ENCODE peak calls at places on chromosomes 4 and X, in six cellular contexts. V is CD8-positive, alpha-beta memory T cell; O is MM.1S; G is fibroblast of lung; B is vagina; X is A673. L is an unnamed sample. For H3K9me3, the result is how much of the 10 kb centered on the place peaks cover.

GRCh38 chr4:85932371-85933305 is 427.2 kb downstream of the MAPK10 start:
- DNase-seq in V (no peak), O (no peak), G (peak), B (no peak), X (peak), L (no peak)

GRCh38 chr4:25797136-25797535 is 65.7 kb downstream of the SEL1L3 start:
- DNase-seq in V (no peak), O (no peak), G (no peak), B (no peak), X (no peak), L (no peak)

GRCh38 chrX:147364896-147365295 is 546.8 kb upstream of the FMR1 start:
- DNase-seq in V (no peak), O (no peak), G (no peak), B (no peak), X (no peak), L (no peak)

GRCh38 chr4:118888666-118889312 is at the start of gene SYNPO2:
- DNase-seq in V (no peak), O (peak), G (peak), B (peak), X (peak), L (peak)

GRCh38 chr4:43089730-43090129 is 197.2 kb downstream of the GRXCR1 start:
- DNase-seq in V (no peak), O (no peak), G (peak), B (no peak), X (no peak), L (no peak)

GRCh38 chr4:28267166-28267565 is 1406.5 kb downstream of the STIM2 start:
- DNase-seq in V (no peak), O (no peak), G (no peak), B (no peak), X (no peak), L (no peak)

GRCh38 chrX:134599173-134599914 is 58.9 kb downstream of the PLAC1 start:
- DNase-seq in V (no peak), O (no peak), G (peak), B (no peak), X (no peak), L (no peak)

GRCh38 chr4:94852601-94853000 is 94.8 kb downstream of the BMPR1B start:
- DNase-seq in V (no peak), O (no peak), G (no peak), B (no peak), X (no peak), L (no peak)

GRCh38 chr4:151540728-151541437 is 131.9 kb downstream of the FHIP1A start:
- DNase-seq in V (no peak), O (no peak), G (peak), B (no peak), X (peak), L (peak)

GRCh38 chrX:115584715-115585114 is 23.7 kb downstream of the PLS3 start:
- DNase-seq in V (no peak), O (no peak), G (peak), B (no peak), X (no peak), L (no peak)

GRCh38 chr4:141350122-141350904 is 129.6 kb downstream of the ZNF330 start:
- DNase-seq in V (no peak), O (no peak), G (peak), B (no peak), X (peak), L (peak)

GRCh38 chr4:88722276-88722780 is 24.7 kb upstream of the NAP1L5 start:
- DNase-seq in V (no peak), O (no peak), G (no peak), B (no peak), X (no peak), L (no peak)

GRCh38 chrX:150224676-150225075 is 138.4 kb upstream of the MAMLD1 start:
- DNase-seq in V (no peak), O (no peak), G (no peak), B (peak), X (no peak), L (no peak)

GRCh38 chr4:36237366-36238353 is 6.7 kb downstream of the ARAP2 start:
- DNase-seq in V (no peak), O (no peak), G (no peak), B (no peak), X (no peak), L (no peak)

GRCh38 chrX:132227383-132228112 is 8.3 kb upstream of the RAP2C start:
- DNase-seq in V (no peak), O (no peak), G (no peak), B (no peak), X (no peak), L (no peak)

GRCh38 chr4:61239250-61239649 is 39.1 kb downstream of the ADGRL3 start:
- DNase-seq in V (no peak), O (no peak), G (no peak), B (no peak), X (no peak), L (no peak)

GRCh38 chr4:7964459-7964858 is 24.8 kb upstream of the AFAP1 start:
- DNase-seq in V (no peak), O (no peak), G (no peak), B (no peak), X (no peak), L (no peak)

GRCh38 chr4:15291133-15291532 is 136.7 kb upstream of the C1QTNF7 start:
- DNase-seq in V (no peak), O (no peak), G (no peak), B (no peak), X (peak), L (no peak)

GRCh38 chrX:14039344-14039743 is 9.7 kb upstream of the GEMIN8 start:
- DNase-seq in V (peak), O (peak), G (peak), B (no peak), X (peak), L (peak)

GRCh38 chr4:142353149-142353738 is 492.9 kb downstream of the INPP4B start:
- DNase-seq in V (no peak), O (peak), G (peak), B (no peak), X (peak), L (peak)

GRCh38 chr4:182655321-182655720 is 261.9 kb downstream of the DCTD start:
- DNase-seq in V (no peak), O (no peak), G (no peak), B (no peak), X (no peak), L (no peak)

GRCh38 chr4:102850373-102850772 is 18.4 kb upstream of the CISD2 start:
- DNase-seq in V (no peak), O (no peak), G (no peak), B (no peak), X (no peak), L (no peak)

GRCh38 chr4:26647523-26648224 is 63.8 kb downstream of the TBC1D19 start:
- DNase-seq in V (no peak), O (no peak), G (no peak), B (no peak), X (no peak), L (no peak)

GRCh38 chr4:19224820-19225219 is 1026.9 kb upstream of the SLIT2 start:
- DNase-seq in V (no peak), O (peak), G (peak), B (no peak), X (peak), L (peak)

GRCh38 chr4:12579172-12579571 is 905.0 kb downstream of the RAB28 start:
- DNase-seq in V (no peak), O (no peak), G (no peak), B (no peak), X (no peak), L (no peak)

GRCh38 chr4:185573651-185574199 is 38.4 kb upstream of the PDLIM3 start:
- DNase-seq in V (no peak), O (no peak), G (peak), B (no peak), X (peak), L (peak)

GRCh38 chr4:38255572-38255971 is 295.4 kb downstream of the PTTG2 start:
- DNase-seq in V (no peak), O (no peak), G (no peak), B (no peak), X (no peak), L (no peak)

DNA sequence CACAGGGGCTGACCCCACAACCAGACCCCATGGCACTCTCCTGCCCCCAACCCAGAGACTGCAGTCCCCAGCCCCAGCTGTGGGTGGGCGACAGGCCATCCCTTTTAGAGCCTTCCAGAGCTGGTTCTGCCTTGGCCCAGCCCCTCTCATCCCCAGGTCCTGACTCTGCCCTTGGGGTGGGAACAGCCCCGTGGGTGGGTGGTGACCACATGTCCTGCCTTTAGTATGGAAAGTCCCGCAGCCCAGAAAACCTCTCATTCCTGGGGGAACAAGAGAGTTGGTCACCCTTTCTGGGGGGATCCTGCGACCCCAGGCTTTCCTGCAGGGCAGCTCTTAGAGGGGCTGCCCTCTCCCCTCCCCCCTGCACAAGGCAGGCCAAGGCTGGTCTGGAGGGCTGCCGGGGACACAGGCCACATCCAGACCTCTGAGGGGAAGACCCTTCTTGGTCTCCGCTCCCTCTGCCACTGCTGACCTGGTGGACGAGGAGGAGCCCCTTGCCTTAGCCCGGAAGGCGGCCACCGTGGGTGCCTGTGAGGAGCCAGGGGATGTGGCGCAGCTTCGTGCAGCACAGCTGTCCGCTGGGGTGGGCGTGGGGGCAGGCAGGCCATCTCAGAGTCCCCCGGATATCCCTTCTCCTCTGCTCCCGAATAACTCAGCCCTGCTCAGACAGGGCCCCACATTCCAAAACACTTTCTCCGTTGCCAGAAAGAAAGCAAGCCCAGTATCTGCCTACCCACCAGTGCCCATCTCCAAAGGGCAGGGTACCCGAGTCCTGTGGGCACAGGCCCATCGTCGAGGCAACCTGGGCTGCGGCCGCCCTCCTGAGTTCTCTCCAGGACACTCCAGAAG is 6.7 kb upstream of the MXD4 start:
- DNase-seq in V (no peak), O (no peak), G (no peak), B (no peak), X (no peak), L (no peak)
- H3K9me3 ChIP-seq in V (under half), O (under half), G (under half), B (under half), X (under half), L (under half)

GRCh38 chrX:57930051-57930450 is 19.8 kb upstream of the ZXDA start:
- DNase-seq in V (no peak), O (peak), G (no peak), B (no peak), X (no peak), L (no peak)
- H3K9me3 ChIP-seq in V (under half), O (under half), G (under half), B (under half), X (under half), L (under half)

GRCh38 chr4:172736046-172736445 is 432.6 kb upstream of the GALNT7 start:
- DNase-seq in V (no peak), O (no peak), G (no peak), B (no peak), X (no peak), L (no peak)
- H3K9me3 ChIP-seq in V (under half), O (under half), G (under half), B (under half), X (under half), L (under half)

GRCh38 chrX:47446971-47447370 is 36.1 kb downstream of the ZNF41 start:
- DNase-seq in V (no peak), O (no peak), G (no peak), B (no peak), X (no peak), L (no peak)
- H3K9me3 ChIP-seq in V (under half), O (under half), G (under half), B (under half), X (under half), L (under half)

DNA sequence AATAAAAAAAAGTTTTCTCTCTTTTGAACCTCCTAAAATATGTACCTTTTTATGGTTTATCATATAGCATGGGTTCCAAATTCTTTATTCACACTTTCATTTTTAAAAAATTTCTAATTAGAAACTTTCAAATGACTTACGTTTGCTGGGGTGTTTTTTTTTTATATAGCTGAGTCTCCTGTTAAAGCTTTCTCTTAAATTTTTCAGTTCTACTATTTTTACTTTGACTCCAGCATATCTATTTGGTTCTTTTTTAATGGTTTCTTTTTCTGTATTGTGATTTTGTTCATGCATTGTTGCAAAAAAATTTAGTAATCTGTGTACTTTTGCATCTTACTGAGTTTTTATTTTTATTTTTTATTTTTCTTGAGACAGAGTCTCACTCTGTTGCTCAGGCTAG is 22.3 kb downstream of the ZNF718 start:
- DNase-seq in V (no peak), O (no peak), G (no peak), B (no peak), X (no peak), L (no peak)
- H3K9me3 ChIP-seq in V (under half), O (under half), G (under half), B (half or more), X (half or more), L (half or more)

DNA sequence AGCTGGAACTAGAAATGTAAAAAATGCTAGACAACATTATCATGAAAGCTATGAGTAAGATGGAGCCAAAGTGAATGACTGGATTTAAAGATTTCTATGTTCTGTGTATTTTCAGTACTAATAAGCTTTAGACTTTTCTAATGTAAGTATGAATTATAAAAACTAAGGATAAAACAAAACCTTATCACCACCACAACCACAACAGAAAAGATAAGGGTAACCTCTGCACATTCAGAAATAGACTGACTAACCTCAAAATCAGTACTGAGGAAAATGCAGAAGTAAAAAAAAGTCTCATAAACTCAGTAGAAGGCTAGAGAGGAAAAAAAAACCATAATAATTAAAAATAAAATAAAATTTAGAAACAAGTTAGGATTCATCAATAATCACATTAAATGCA is 14.9 kb upstream of the UBE2NL start:
- DNase-seq in V (no peak), O (no peak), G (no peak), B (no peak), X (no peak), L (no peak)
- H3K9me3 ChIP-seq in V (under half), O (under half), G (under half), B (under half), X (under half), L (under half)

L was measured in hepatocyte.